ENCODE peak calls at places on chromosome 7, in five cellular contexts. S is Right ventricle myocardium superior, G is skeletal muscle cell, D is frontal cortex, J is astrocyte of the hippocampus. Y is an unnamed sample.

GRCh38 chr7:112994666-112995065 is 92.0 kb downstream of the GPR85 start:
- DNase-seq in S (no peak), G (no peak), D (no peak), J (peak; percentile 49), Y (no peak)

GRCh38 chr7:78134256-78134655 is 335.7 kb downstream of the PHTF2 start:
- DNase-seq in S (no peak), G (peak; percentile 37), D (no peak), J (peak; percentile 75), Y (peak; percentile 50)

GRCh38 chr7:140696024-140696678 is 357 bp upstream of the NDUFB2 start:
- DNase-seq in S (peak; percentile 98), G (peak; percentile 74), D (peak; percentile 88), J (peak; percentile 98), Y (peak; percentile 98)

GRCh38 chr7:107725138-107725740 is 18.7 kb upstream of the CBLL1 start:
- DNase-seq in S (no peak), G (no peak), D (peak; percentile 43), J (peak; percentile 72), Y (peak; percentile 74)

GRCh38 chr7:129146237-129146979 is 1.9 kb downstream of the TSPAN33 start:
- DNase-seq in S (peak; percentile 50), G (no peak), D (no peak), J (no peak), Y (no peak)

GRCh38 chr7:4745971-4746919 is 29.2 kb upstream of the AP5Z1 start:
- DNase-seq in S (no peak), G (no peak), D (no peak), J (peak; percentile 35), Y (no peak)

GRCh38 chr7:109964780-109965179 is 1126.1 kb upstream of the LRRN3 start:
- DNase-seq in S (no peak), G (no peak), D (no peak), J (no peak), Y (no peak)

GRCh38 chr7:43113622-43114450 is 1.4 kb downstream of the HECW1 start:
- DNase-seq in S (peak; percentile 35), G (no peak), D (no peak), J (peak; percentile 38), Y (peak; percentile 43)

GRCh38 chr7:22094413-22095304 is 149.0 kb upstream of the CDCA7L start:
- DNase-seq in S (no peak), G (no peak), D (no peak), J (no peak), Y (peak; percentile 56)

GRCh38 chr7:65239707-65240352 is 133.8 kb upstream of the ZNF92 start:
- DNase-seq in S (peak; percentile 50), G (no peak), D (no peak), J (peak; percentile 77), Y (peak; percentile 92)

GRCh38 chr7:5545529-5545928 is 121.9 kb upstream of the TNRC18 start:
- DNase-seq in S (no peak), G (no peak), D (no peak), J (no peak), Y (no peak)

GRCh38 chr7:23347007-23347681 is 48.0 kb downstream of the MALSU1 start:
- DNase-seq in S (no peak), G (no peak), D (no peak), J (no peak), Y (no peak)